ENCODE peak calls at places on chromosomes 12 and 14, in ten cellular contexts. S is NCI-H226; L is pulmonary artery endothelial cell; G is LoVo; A is NCI-H524; M is NCI-H345; E is SW480; Q is central memory CD4-positive, alpha-beta T cell; K is GM23248; V is SK-N-MC. F is an unnamed sample.

GRCh38 chr14:60862283-60862682 is 118.6 kb downstream of the TRMT5 start:
- DNase-seq in S (no peak), A (no peak), V (peak; percentile 45), K (no peak), M (peak; percentile 68), G (peak; percentile 67), Q (no peak), E (no peak), L (no peak), F (no peak)

GRCh38 chr12:71187379-71187778 is 29.6 kb upstream of the TSPAN8 start:
- DNase-seq in A (no peak), M (no peak), V (no peak), E (no peak), G (no peak), K (no peak), Q (no peak), L (no peak), S (no peak), F (no peak)

GRCh38 chr14:105084741-105085571 is 19.7 kb upstream of the GPR132 start:
- DNase-seq in G (no peak), Q (no peak), V (no peak), A (no peak), M (no peak), L (no peak), K (no peak), S (no peak), E (no peak), F (no peak)

GRCh38 chr14:65926935-65927700 is 514.6 kb downstream of the FUT8 start:
- DNase-seq in L (no peak), G (no peak), A (no peak), E (no peak), S (no peak), M (no peak), V (no peak), K (no peak), Q (no peak), F (no peak)

GRCh38 chr14:86662334-86662733 is 1132.4 kb downstream of the FLRT2 start:
- DNase-seq in S (no peak), Q (no peak), M (no peak), L (no peak), G (no peak), V (no peak), K (no peak), A (no peak), E (no peak), F (no peak)

GRCh38 chr14:95660550-95661515 is 25.4 kb upstream of the TCL1B start:
- DNase-seq in Q (no peak), L (no peak), A (no peak), G (no peak), E (peak; percentile 53), S (no peak), V (no peak), K (peak; percentile 26), M (no peak), F (no peak)

GRCh38 chr14:69048456-69048855 is 69.4 kb upstream of the ACTN1 start:
- DNase-seq in S (no peak), K (no peak), E (peak; percentile 33), Q (peak; percentile 4), A (no peak), V (no peak), G (no peak), M (peak; percentile 84), L (no peak), F (no peak)

GRCh38 chr12:112112423-112113132 is 4.0 kb upstream of the NAA25 start:
- DNase-seq in K (no peak), Q (no peak), E (peak; percentile 54), G (peak; percentile 51), S (peak; percentile 94), L (no peak), V (no peak), A (no peak), M (no peak), F (no peak)

GRCh38 chr14:28382460-28383220 is 383.9 kb upstream of the FOXG1 start:
- DNase-seq in S (no peak), A (no peak), E (peak; percentile 88), L (peak; percentile 75), M (no peak), K (no peak), G (peak; percentile 47), V (no peak), Q (no peak), F (no peak)

GRCh38 chr14:50784683-50785505 is 46.1 kb downstream of the NIN start:
- DNase-seq in V (no peak), A (peak; percentile 73), M (no peak), L (no peak), Q (no peak), K (no peak), G (no peak), S (no peak), E (no peak), F (no peak)